ENCODE peak calls at places on chromosomes 7 and 10, in six cellular contexts. S is transverse colon, A is RWPE1, I is pancreas, Q is ascending aorta, V is nephron progenitor cell. X is an unnamed sample.

GRCh38 chr10:51022933-51023585 is 51.2 kb upstream of the PRKG1 start:
- DNase-seq in S (no peak), A (no peak), I (no peak), Q (no peak), V (no peak), X (no peak)

GRCh38 chr7:50359995-50360925 is 55.7 kb downstream of the IKZF1 start:
- DNase-seq in S (peak), A (no peak), I (no peak), Q (no peak), V (no peak), X (no peak)

GRCh38 chr7:100590077-100590737 is 4.1 kb downstream of the FBXO24 start:
- DNase-seq in S (no peak), A (no peak), I (peak), Q (no peak), V (no peak), X (no peak)

GRCh38 chr7:154304740-154305679 is 252.8 kb downstream of the DPP6 start:
- DNase-seq in S (no peak), A (no peak), I (no peak), Q (no peak), V (peak), X (peak)

GRCh38 chr10:110279062-110279986 is 25.4 kb downstream of the SMNDC1 start:
- DNase-seq in S (peak), A (peak), I (no peak), Q (peak), V (peak), X (peak)

GRCh38 chr7:159102681-159103381 is 41.8 kb downstream of the VIPR2 start:
- DNase-seq in S (peak), A (no peak), I (peak), Q (peak), V (no peak), X (no peak)

GRCh38 chr10:62075912-62076311 is 174.4 kb downstream of the ARID5B start:
- DNase-seq in S (no peak), A (no peak), I (no peak), Q (no peak), V (no peak), X (no peak)

GRCh38 chr10:21764790-21765189 is 230.8 kb downstream of the MLLT10 start:
- DNase-seq in S (no peak), A (no peak), I (no peak), Q (no peak), V (no peak), X (no peak)

GRCh38 chr7:84060760-84061261 is 133.8 kb downstream of the SEMA3A start:
- DNase-seq in S (no peak), A (peak), I (no peak), Q (no peak), V (no peak), X (no peak)

GRCh38 chr10:124290095-124290795 is 128.5 kb downstream of the OAT start:
- DNase-seq in S (peak), A (no peak), I (no peak), Q (peak), V (no peak), X (no peak)

GRCh38 chr7:155590215-155591023 is 44.1 kb upstream of the CNPY1 start:
- DNase-seq in S (peak), A (no peak), I (peak), Q (no peak), V (no peak), X (no peak)

GRCh38 chr10:94626476-94626875 is 57.1 kb upstream of the CYP2C18 start:
- DNase-seq in S (no peak), A (no peak), I (no peak), Q (no peak), V (no peak), X (no peak)

GRCh38 chr7:128812514-128813168 is 17.6 kb upstream of the FLNC start:
- DNase-seq in S (peak), A (no peak), I (peak), Q (no peak), V (no peak), X (no peak)

GRCh38 chr7:69811682-69812344 is 213.5 kb downstream of the AUTS2 start:
- DNase-seq in S (no peak), A (no peak), I (no peak), Q (no peak), V (no peak), X (no peak)

GRCh38 chr7:4739528-4739992 is 35.9 kb upstream of the AP5Z1 start:
- DNase-seq in S (no peak), A (no peak), I (no peak), Q (peak), V (no peak), X (no peak)
- TF ChIP-seq CTCF in S (peak), A (no peak), I (no peak), Q (peak), V (no peak), X (no peak)

DNA sequence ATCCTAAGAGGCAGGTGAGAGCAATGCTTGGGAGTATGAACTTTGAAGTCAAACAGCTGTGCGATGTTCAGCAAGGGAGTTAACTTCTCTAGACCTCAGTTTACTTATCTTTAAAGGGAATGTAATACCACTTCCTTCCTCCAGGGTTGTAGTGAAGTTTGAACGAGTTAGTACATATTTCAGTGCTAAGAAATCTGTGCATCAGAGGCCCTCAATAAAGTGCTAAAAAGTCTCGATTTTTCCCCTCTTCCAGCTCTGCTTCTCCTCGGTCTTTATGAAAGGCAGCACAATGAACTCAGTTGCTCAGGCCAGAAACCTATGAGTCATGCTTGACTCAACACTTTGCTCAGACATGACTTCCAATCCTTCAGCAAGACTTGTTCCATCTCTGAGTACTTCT is 418.9 kb downstream of the MDFIC start:
- DNase-seq in S (no peak), A (peak), I (no peak), Q (no peak), V (no peak), X (no peak)
- TF ChIP-seq CTCF in S (no peak), A (no peak), I (no peak), Q (no peak), V (peak), X (peak)

GRCh38 chr10:52316005-52316404 is 1.9 kb downstream of the DKK1 start:
- DNase-seq in S (no peak), A (no peak), I (no peak), Q (no peak), V (no peak), X (no peak)
- TF ChIP-seq CTCF in S (no peak), A (no peak), I (no peak), Q (no peak), V (no peak), X (no peak)

GRCh38 chr7:447523-447922 is 72.1 kb downstream of the PDGFA start:
- DNase-seq in S (no peak), A (no peak), I (no peak), Q (no peak), V (no peak), X (no peak)

GRCh38 chr7:450036-450435 is 69.6 kb downstream of the PDGFA start:
- DNase-seq in S (no peak), A (no peak), I (no peak), Q (no peak), V (no peak), X (no peak)

GRCh38 chr7:451255-452229 is 68.1 kb downstream of the PDGFA start:
- DNase-seq in S (no peak), A (no peak), I (peak), Q (no peak), V (no peak), X (no peak)

GRCh38 chr7:450741-451140 is 68.9 kb downstream of the PDGFA start:
- DNase-seq in S (no peak), A (no peak), I (peak), Q (no peak), V (no peak), X (no peak)

GRCh38 chr7:449249-450019 is 70.2 kb downstream of the PDGFA start:
- DNase-seq in S (no peak), A (no peak), I (no peak), Q (no peak), V (no peak), X (no peak)
- TF ChIP-seq CTCF in S (no peak), A (no peak), I (no peak), Q (no peak), V (no peak), X (no peak)

GRCh38 chr10:92757066-92757716 is 67.4 kb downstream of the HHEX start:
- DNase-seq in S (peak), A (peak), I (no peak), Q (peak), V (peak), X (peak)
- TF ChIP-seq CTCF in S (no peak), A (no peak), I (no peak), Q (peak), V (no peak), X (no peak)

DNA sequence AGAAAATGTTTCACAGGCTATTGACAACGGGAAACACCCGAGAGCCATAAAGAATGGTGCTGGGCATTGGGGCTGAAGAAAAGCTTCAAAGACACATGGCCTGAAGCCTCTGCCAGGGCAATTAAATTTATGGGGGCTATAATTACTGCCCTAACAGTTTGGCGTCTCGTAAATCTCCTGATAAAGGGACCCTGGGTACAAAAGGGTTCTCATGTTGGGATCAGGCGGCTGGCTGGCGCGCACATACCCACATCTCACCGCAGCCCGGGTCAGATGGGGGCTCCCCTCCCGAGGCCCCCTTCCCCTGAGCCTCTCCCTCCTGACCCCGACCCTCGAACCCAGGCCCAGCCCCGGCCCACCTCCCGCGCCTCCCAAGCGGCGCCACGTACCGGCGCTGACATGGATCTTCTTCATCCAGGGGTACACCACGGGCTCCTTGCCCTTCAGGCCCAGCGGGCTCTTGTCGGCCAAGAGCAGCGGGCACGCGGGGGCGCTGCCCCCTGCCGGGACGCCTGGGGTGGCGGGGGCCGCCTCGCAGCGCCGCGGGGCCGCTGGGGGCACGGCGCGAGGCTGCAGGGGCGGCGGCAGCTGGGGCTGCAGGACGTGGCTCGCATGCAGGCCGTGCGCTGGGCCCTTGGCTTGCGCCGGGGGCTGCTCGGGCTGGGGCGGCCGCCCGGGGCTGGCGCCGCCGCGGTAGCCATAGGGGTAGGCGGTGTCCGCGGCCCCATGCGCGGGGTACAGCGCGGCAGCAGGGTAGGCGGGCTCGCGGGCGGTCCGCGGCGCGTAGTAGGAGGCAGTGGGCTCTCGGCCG is 623 bp downstream of the HOXA4 start:
- DNase-seq in S (peak), A (no peak), I (no peak), Q (peak), V (peak), X (no peak)
- TF ChIP-seq CTCF in S (peak), A (peak), I (no peak), Q (no peak), V (no peak), X (no peak)

X was measured in endothelial cell.